ENCODE peak calls at places on chromosomes 2 and 18, in ten cellular contexts. C is AG09319; Z is stimulated activated CD8-positive, alpha-beta memory T cell treated with anti-CD3 and anti-CD28 coated beads, Interleukin-15, amount 100 ng/mL, for 24 hours; R is GM13976; U is HFF-Myc; O is activated naive CD4-positive, alpha-beta T cell; G is AML-193; I is activated CD4-positive, alpha-beta T cell treated with anti-CD3 and anti-CD28 coated beads, Interleukin-2, amount 10 ng/mL, durations not matched to agents 7 days and 5 days; Q is glomerular endothelial cell; K is GM23248. D is an unnamed sample.

GRCh38 chr18:79890638-79891037 is 60.8 kb downstream of the SLC66A2 start:
- DNase-seq in C (no peak), Z (no peak), R (no peak), U (no peak), O (no peak), G (no peak), I (no peak), Q (no peak), K (no peak), D (no peak)

GRCh38 chr2:236988690-236989639 is 96.7 kb upstream of the COPS8 start:
- DNase-seq in C (no peak), Z (no peak), R (no peak), U (no peak), O (no peak), G (no peak), I (no peak), Q (no peak), K (peak), D (no peak)

GRCh38 chr2:233513953-233514655 is 52.5 kb downstream of the USP40 start:
- DNase-seq in C (no peak), Z (no peak), R (no peak), U (no peak), O (no peak), G (no peak), I (no peak), Q (no peak), K (no peak), D (no peak)

GRCh38 chr18:23337599-23338444 is 115.3 kb upstream of the RIOK3 start:
- DNase-seq in C (no peak), Z (no peak), R (no peak), U (no peak), O (no peak), G (no peak), I (no peak), Q (no peak), K (peak), D (no peak)

GRCh38 chr18:62585274-62586147 is 62.7 kb downstream of the ZCCHC2 start:
- DNase-seq in C (no peak), Z (no peak), R (no peak), U (no peak), O (no peak), G (no peak), I (peak), Q (no peak), K (no peak), D (no peak)

GRCh38 chr18:61551586-61551985 is 218.4 kb downstream of the CDH20 start:
- DNase-seq in C (peak), Z (no peak), R (peak), U (peak), O (no peak), G (peak), I (peak), Q (peak), K (peak), D (peak)

GRCh38 chr18:55236150-55236931 is 277.1 kb upstream of the CCDC68 start:
- DNase-seq in C (no peak), Z (no peak), R (no peak), U (no peak), O (no peak), G (peak), I (no peak), Q (no peak), K (peak), D (no peak)

GRCh38 chr2:144429396-144430112 is 90.4 kb downstream of the ZEB2 start:
- DNase-seq in C (no peak), Z (no peak), R (no peak), U (no peak), O (no peak), G (no peak), I (no peak), Q (no peak), K (no peak), D (no peak)

GRCh38 chr2:30230479-30230854 is 867 bp upstream of the LBH start:
- DNase-seq in C (no peak), Z (no peak), R (no peak), U (no peak), O (peak), G (no peak), I (no peak), Q (no peak), K (no peak), D (no peak)

GRCh38 chr2:146323564-146323963 is 1521.3 kb upstream of the ACVR2A start:
- DNase-seq in C (no peak), Z (no peak), R (no peak), U (no peak), O (no peak), G (no peak), I (no peak), Q (no peak), K (peak), D (no peak)

GRCh38 chr18:25109484-25109883 is 242.5 kb downstream of the ZNF521 start:
- DNase-seq in C (no peak), Z (no peak), R (no peak), U (peak), O (no peak), G (no peak), I (no peak), Q (no peak), K (no peak), D (no peak)

GRCh38 chr2:74849228-74849892 is 15.4 kb downstream of the HK2 start:
- DNase-seq in C (no peak), Z (no peak), R (peak), U (no peak), O (peak), G (peak), I (peak), Q (no peak), K (peak), D (peak)

GRCh38 chr2:178242552-178242883 is 48.2 kb downstream of the OSBPL6 start:
- DNase-seq in C (no peak), Z (no peak), R (no peak), U (no peak), O (no peak), G (no peak), I (no peak), Q (no peak), K (no peak), D (no peak)

GRCh38 chr2:85269959-85270358 is 57.8 kb downstream of the TGOLN2 start:
- DNase-seq in C (no peak), Z (no peak), R (no peak), U (no peak), O (no peak), G (no peak), I (no peak), Q (no peak), K (no peak), D (no peak)

GRCh38 chr2:206115026-206115578 is 29.1 kb upstream of the INO80D start:
- DNase-seq in C (no peak), Z (no peak), R (no peak), U (no peak), O (no peak), G (no peak), I (no peak), Q (no peak), K (no peak), D (no peak)

GRCh38 chr2:239468491-239469017 is 67.7 kb upstream of the HDAC4 start:
- DNase-seq in C (no peak), Z (no peak), R (no peak), U (no peak), O (no peak), G (no peak), I (no peak), Q (no peak), K (no peak), D (no peak)

GRCh38 chr2:226427538-226428307 is 371.9 kb downstream of the IRS1 start:
- DNase-seq in C (no peak), Z (no peak), R (no peak), U (peak), O (no peak), G (no peak), I (no peak), Q (no peak), K (peak), D (no peak)

GRCh38 chr18:48136544-48137353 is 206.3 kb upstream of the SMAD2 start:
- DNase-seq in C (no peak), Z (no peak), R (peak), U (no peak), O (no peak), G (no peak), I (no peak), Q (no peak), K (peak), D (no peak)

GRCh38 chr2:218168635-218169462 is 2.1 kb upstream of the CXCR1 start:
- DNase-seq in C (no peak), Z (peak), R (peak), U (no peak), O (peak), G (peak), I (peak), Q (no peak), K (peak), D (no peak)

GRCh38 chr2:25981596-25982272 is 563 bp downstream of the KIF3C start:
- DNase-seq in C (no peak), Z (no peak), R (peak), U (no peak), O (no peak), G (no peak), I (no peak), Q (no peak), K (peak), D (no peak)

GRCh38 chr2:14712091-14712490 is 79.6 kb downstream of the LRATD1 start:
- DNase-seq in C (no peak), Z (no peak), R (no peak), U (no peak), O (no peak), G (no peak), I (no peak), Q (no peak), K (peak), D (no peak)

GRCh38 chr18:8140841-8141501 is 468.3 kb upstream of the RAB12 start:
- DNase-seq in C (no peak), Z (no peak), R (no peak), U (no peak), O (no peak), G (no peak), I (no peak), Q (no peak), K (peak), D (no peak)

GRCh38 chr2:219026946-219027345 is 14.4 kb downstream of the CFAP65 start:
- DNase-seq in C (no peak), Z (no peak), R (no peak), U (no peak), O (no peak), G (no peak), I (no peak), Q (no peak), K (no peak), D (no peak)